ENCODE peak calls at places on chromosomes 16 and 17, in six cellular contexts. T is A549, Q is WTC11, N is dorsolateral prefrontal cortex, V is cardiac fibroblast, Y is nephron progenitor cell. I is an unnamed sample.
A peak's percentile ranks its signal among the peaks of the same experiment; 100 is the strongest.

GRCh38 chr17:80017226-80018010 is 18.3 kb downstream of the TBC1D16 start:
- DNase-seq in Y (no peak), N (peak; percentile 79), T (no peak), Q (no peak), V (no peak), I (no peak)

GRCh38 chr16:3479654-3480216 is 15.6 kb downstream of the C16orf90 start:
- DNase-seq in Y (no peak), N (no peak), V (no peak), Q (no peak), T (no peak), I (no peak)

GRCh38 chr16:31877876-31878642 is 4.5 kb downstream of the ZNF267 start:
- DNase-seq in V (no peak), T (no peak), Y (no peak), Q (no peak), N (no peak), I (no peak)

GRCh38 chr17:73288534-73289302 is 23.1 kb downstream of the CDC42EP4 start:
- DNase-seq in V (no peak), Q (no peak), N (no peak), T (peak; percentile 50), Y (no peak), I (no peak)

GRCh38 chr16:50121721-50122445 is 31.2 kb upstream of the TENT4B start:
- DNase-seq in T (no peak), Q (no peak), Y (no peak), V (no peak), N (no peak), I (no peak)

GRCh38 chr17:81910840-81911276 is 341 bp downstream of the PCYT2 start:
- DNase-seq in Q (no peak), N (no peak), Y (no peak), V (no peak), T (no peak), I (no peak)

GRCh38 chr16:84843149-84844048 is 23.6 kb downstream of the CRISPLD2 start:
- DNase-seq in Y (no peak), Q (no peak), N (no peak), T (no peak), V (no peak), I (no peak)

GRCh38 chr17:81917565-81918332 is at the start of gene SIRT7:
- DNase-seq in N (peak; percentile 80), V (peak; percentile 69), T (peak; percentile 97), Y (peak; percentile 85), Q (peak; percentile 75), I (peak; percentile 68)

GRCh38 chr17:59618894-59619312 is 792 bp upstream of the CLTC start:
- DNase-seq in Y (no peak), N (no peak), Q (no peak), T (peak; percentile 87), V (no peak), I (no peak)

GRCh38 chr17:37827905-37828304 is 83.0 kb upstream of the HNF1B start:
- DNase-seq in N (no peak), Y (no peak), Q (no peak), T (no peak), V (no peak), I (no peak)

GRCh38 chr16:3638916-3639644 is 15.4 kb upstream of the DNASE1 start:
- DNase-seq in Y (no peak), T (no peak), N (no peak), V (no peak), Q (no peak), I (no peak)

GRCh38 chr17:83101805-83102480 is 22.5 kb downstream of the METRNL start:
- DNase-seq in T (no peak), V (no peak), Y (no peak), Q (no peak), N (no peak), I (no peak)

GRCh38 chr17:45231481-45232116 is 9.9 kb downstream of the FMNL1 start:
- DNase-seq in T (peak; percentile 94), V (peak; percentile 29), N (no peak), Q (peak; percentile 78), Y (peak; percentile 49), I (peak; percentile 49)

GRCh38 chr17:56085576-56086267 is 67.6 kb upstream of the ANKFN1 start:
- DNase-seq in Q (no peak), V (no peak), Y (no peak), T (no peak), N (no peak), I (no peak)

GRCh38 chr16:75948441-75948840 is 222.2 kb upstream of the CPHXL start:
- DNase-seq in Q (no peak), Y (no peak), N (no peak), T (no peak), V (no peak), I (no peak)

GRCh38 chr17:36877774-36878173 is 59.5 kb upstream of the LHX1 start:
- DNase-seq in N (no peak), V (peak; percentile 12), Q (no peak), T (no peak), Y (no peak), I (no peak)

GRCh38 chr17:6560496-6560895 is 4.1 kb upstream of the PITPNM3 start:
- DNase-seq in Y (no peak), N (no peak), T (no peak), V (no peak), Q (no peak), I (no peak)

GRCh38 chr17:6557040-6557438 is 684 bp upstream of the PITPNM3 start:
- DNase-seq in V (no peak), T (no peak), Q (no peak), Y (no peak), N (no peak), I (no peak)

GRCh38 chr17:6558276-6558675 is 1.9 kb upstream of the PITPNM3 start:
- DNase-seq in V (no peak), Y (no peak), Q (no peak), N (no peak), T (no peak), I (no peak)

GRCh38 chr17:6559753-6560215 is 3.4 kb upstream of the PITPNM3 start:
- DNase-seq in Q (no peak), T (no peak), Y (no peak), V (no peak), N (no peak), I (no peak)

DNA sequence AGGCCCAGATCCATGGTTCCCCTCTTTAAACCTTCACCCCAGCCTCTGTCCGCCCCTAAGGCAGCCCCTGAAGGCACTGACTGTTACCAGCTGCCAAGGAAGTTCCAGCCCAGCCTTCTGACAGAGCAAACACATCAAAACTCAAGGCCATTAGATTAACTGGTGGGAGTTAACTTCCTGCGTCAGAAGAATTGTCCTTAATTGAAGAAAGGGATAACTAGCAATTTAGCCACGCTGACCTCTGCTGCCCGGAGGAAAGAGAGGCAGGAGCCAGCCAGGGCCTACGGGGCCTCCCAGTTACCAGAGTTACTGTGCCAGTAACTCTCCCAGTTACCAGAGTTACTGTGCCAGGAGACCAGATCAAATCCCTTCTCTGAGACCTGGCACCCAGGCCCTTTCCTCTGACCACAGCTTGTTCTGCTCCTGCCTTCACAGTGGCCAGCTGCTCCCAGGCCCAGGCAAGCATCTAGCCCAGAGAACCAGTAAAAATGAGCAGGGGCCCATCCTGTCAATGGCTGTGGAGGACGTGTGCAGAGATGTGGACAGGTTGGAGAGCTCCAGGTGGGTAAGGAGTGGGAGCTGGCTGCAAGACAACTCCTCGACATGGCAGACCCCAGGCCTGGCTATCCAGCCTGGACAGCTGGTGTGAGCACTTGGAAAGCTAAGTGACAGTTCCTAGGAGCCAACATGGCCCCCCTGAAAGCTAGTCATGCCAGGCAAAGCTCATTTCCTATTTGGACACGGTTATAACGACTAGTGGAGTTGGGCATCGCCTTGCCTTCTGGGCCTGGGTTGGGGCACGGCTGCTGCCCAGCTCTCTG is 2.8 kb upstream of the PITPNM3 start:
- DNase-seq in Q (no peak), N (peak; percentile 74), Y (no peak), V (no peak), T (no peak), I (no peak)
- TF ChIP-seq CTCF in Q (no peak), N (no peak), Y (no peak), V (no peak), T (peak; percentile 7), I (no peak)

DNA sequence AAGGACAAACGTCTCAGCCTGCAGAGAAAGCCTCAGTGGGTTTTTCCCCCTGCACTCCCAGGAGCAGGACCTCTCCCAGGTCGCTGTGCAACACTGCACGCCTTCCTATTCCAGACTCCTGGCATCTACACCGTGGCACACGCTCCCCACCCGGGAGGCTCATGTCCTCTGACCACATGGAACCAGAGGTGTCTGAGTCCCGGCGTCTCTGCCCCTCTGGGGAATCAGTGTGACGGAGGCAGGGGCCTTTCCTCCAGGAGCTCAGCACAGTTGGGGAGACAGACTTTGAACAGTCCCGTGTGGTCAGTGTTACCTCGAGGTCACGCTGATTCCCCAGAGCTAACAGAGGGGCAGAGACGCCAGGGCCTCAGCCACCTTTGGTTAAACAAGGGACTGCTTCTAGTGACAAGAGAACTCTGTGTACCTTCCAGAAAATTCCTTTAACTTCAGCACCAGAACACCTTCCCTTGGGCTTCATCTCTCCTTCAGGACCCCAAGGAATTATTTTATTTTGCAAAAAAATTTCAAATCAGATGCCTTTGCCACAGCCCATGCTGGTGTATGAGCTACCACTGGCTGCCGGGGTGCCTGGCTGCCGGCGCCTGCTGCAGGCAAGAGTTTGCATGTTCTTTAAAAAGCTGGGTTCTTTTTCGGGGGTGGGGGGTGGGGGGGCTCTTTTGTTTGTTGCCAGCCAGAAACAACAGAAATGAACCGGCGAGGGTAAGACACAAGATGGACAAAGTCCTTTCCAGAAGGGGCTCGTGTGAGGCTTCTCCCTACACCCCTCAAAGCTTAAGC is 6.6 kb downstream of the CANT1 start:
- DNase-seq in V (no peak), Y (no peak), Q (no peak), T (no peak), N (no peak), I (no peak)
- TF ChIP-seq CTCF in V (no peak), Y (no peak), Q (no peak), T (no peak), N (no peak), I (no peak)

GRCh38 chr16:2005646-2006045 is 4.0 kb downstream of the ZNF598 start:
- DNase-seq in Q (peak; percentile 59), Y (no peak), V (no peak), T (no peak), N (peak; percentile 69), I (no peak)
- TF ChIP-seq CTCF in Q (no peak), Y (no peak), V (no peak), T (peak; percentile 14), N (peak; percentile 37), I (no peak)

GRCh38 chr17:61867033-61867432 is 3.7 kb upstream of the BRIP1 start:
- DNase-seq in Y (no peak), T (no peak), V (no peak), N (no peak), Q (no peak), I (no peak)

GRCh38 chr17:61868074-61868473 is 4.7 kb upstream of the BRIP1 start:
- DNase-seq in Q (no peak), T (no peak), Y (no peak), V (no peak), N (no peak), I (no peak)

GRCh38 chr17:61872099-61872498 is 8.8 kb upstream of the BRIP1 start:
- DNase-seq in Y (no peak), Q (no peak), V (no peak), T (no peak), N (no peak), I (no peak)

GRCh38 chr17:61874075-61874474 is 10.7 kb upstream of the BRIP1 start:
- DNase-seq in Y (no peak), V (no peak), N (no peak), Q (no peak), T (no peak), I (no peak)

DNA sequence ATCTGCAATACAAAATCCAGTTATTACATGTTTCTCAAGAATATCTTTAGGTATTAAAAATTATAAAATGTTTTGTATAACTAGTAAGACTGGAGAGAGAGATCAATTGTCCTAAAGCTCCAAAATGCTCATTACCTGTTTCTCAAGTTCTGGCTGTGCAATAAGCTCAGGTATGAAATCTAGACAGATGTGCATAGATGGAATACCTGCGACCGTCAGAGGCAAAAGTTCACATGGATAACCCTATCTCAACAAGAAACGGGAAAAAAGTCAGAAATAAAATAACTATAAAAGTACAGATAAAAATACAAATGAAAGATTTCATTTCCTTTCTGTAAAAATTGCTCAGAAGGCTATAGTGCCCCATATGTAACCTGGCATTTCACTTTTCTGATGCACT is 5.8 kb upstream of the BRIP1 start:
- DNase-seq in Q (no peak), T (no peak), V (no peak), N (no peak), Y (no peak), I (no peak)
- TF ChIP-seq CTCF in Q (no peak), T (no peak), V (no peak), N (no peak), Y (no peak), I (no peak)

I was measured in endothelial cell.